ENCODE peak calls at places on chromosomes 16 and 17, in five cellular contexts. A is AG09309, R is left lung, N is AG10803, Y is fibroblast of pulmonary artery. F is an unnamed sample.

GRCh38 chr16:66728117-66728787 is 23.2 kb downstream of the DYNC1LI2 start:
- DNase-seq in A (peak), R (no peak), N (peak), Y (peak), F (peak)

GRCh38 chr17:45019177-45019711 is 32.2 kb downstream of the DCAKD start:
- DNase-seq in A (no peak), R (peak), N (peak), Y (peak), F (peak)

GRCh38 chr17:40903129-40903847 is 18.2 kb upstream of the KRT20 start:
- DNase-seq in A (peak), R (no peak), N (peak), Y (peak), F (peak)

GRCh38 chr16:88758227-88758943 is 26.6 kb downstream of the PIEZO1 start:
- DNase-seq in A (no peak), R (no peak), N (no peak), Y (no peak), F (no peak)

GRCh38 chr17:80866050-80866793 is 125.4 kb upstream of the CHMP6 start:
- DNase-seq in A (no peak), R (peak), N (peak), Y (peak), F (peak)

GRCh38 chr16:3180445-3180878 is 7.5 kb upstream of the OR1F1 start:
- DNase-seq in A (no peak), R (no peak), N (no peak), Y (no peak), F (no peak)

GRCh38 chr16:23518435-23518891 is 8.2 kb upstream of the GGA2 start:
- DNase-seq in A (no peak), R (no peak), N (no peak), Y (peak), F (no peak)

GRCh38 chr17:43398724-43399595 is at the start of gene ARL4D:
- DNase-seq in A (no peak), R (peak), N (peak), Y (peak), F (peak)

GRCh38 chr17:59827721-59828477 is 64.8 kb downstream of the TUBD1 start:
- DNase-seq in A (no peak), R (no peak), N (no peak), Y (no peak), F (no peak)

GRCh38 chr16:88365244-88365865 is 17.4 kb upstream of the ZNF469 start:
- DNase-seq in A (no peak), R (peak), N (no peak), Y (no peak), F (no peak)

GRCh38 chr17:75834279-75834920 is 9.8 kb downstream of the UNC13D start:
- DNase-seq in A (no peak), R (no peak), N (no peak), Y (no peak), F (no peak)

GRCh38 chr16:24689128-24689527 is 40.3 kb upstream of the TNRC6A start:
- DNase-seq in A (peak), R (no peak), N (peak), Y (peak), F (peak)

GRCh38 chr16:48029768-48030167 is 126.0 kb downstream of the ABCC12 start:
- DNase-seq in A (peak), R (no peak), N (no peak), Y (no peak), F (no peak)

GRCh38 chr16:86476956-86477530 is 33.3 kb upstream of the FOXF1 start:
- DNase-seq in A (no peak), R (no peak), N (no peak), Y (no peak), F (peak)

GRCh38 chr17:70609566-70609965 is 440.2 kb downstream of the KCNJ2 start:
- DNase-seq in A (no peak), R (no peak), N (no peak), Y (no peak), F (no peak)

GRCh38 chr17:40203131-40203530 is 16.0 kb upstream of the WIPF2 start:
- DNase-seq in A (no peak), R (no peak), N (no peak), Y (peak), F (no peak)

GRCh38 chr17:75273968-75274708 is 3.1 kb upstream of the MIF4GD start:
- DNase-seq in A (no peak), R (no peak), N (peak), Y (peak), F (peak)

GRCh38 chr17:27354491-27355081 is 60.7 kb downstream of the WSB1 start:
- DNase-seq in A (no peak), R (no peak), N (peak), Y (no peak), F (no peak)

GRCh38 chr17:48429638-48430586 is at the start of gene SKAP1:
- DNase-seq in A (no peak), R (peak), N (no peak), Y (no peak), F (no peak)

GRCh38 chr17:39668141-39668924 is at the start of gene PNMT:
- DNase-seq in A (no peak), R (peak), N (peak), Y (peak), F (peak)

GRCh38 chr17:36934144-36934758 is 3.0 kb upstream of the LHX1 start:
- DNase-seq in A (no peak), R (no peak), N (no peak), Y (no peak), F (no peak)

GRCh38 chr17:36016555-36016954 is 1.2 kb downstream of the CCL23 start:
- DNase-seq in A (no peak), R (no peak), N (no peak), Y (no peak), F (no peak)

GRCh38 chr17:42018339-42018738 is 1.1 kb upstream of the DNAJC7 start:
- DNase-seq in A (no peak), R (no peak), N (no peak), Y (no peak), F (no peak)

GRCh38 chr16:58644765-58645487 is 15.3 kb upstream of the CNOT1 start:
- DNase-seq in A (no peak), R (no peak), N (no peak), Y (no peak), F (no peak)

GRCh38 chr16:24921229-24921628 is 75.5 kb downstream of the SLC5A11 start:
- DNase-seq in A (no peak), R (no peak), N (no peak), Y (no peak), F (no peak)

GRCh38 chr16:89495121-89495520 is 4.8 kb upstream of the ANKRD11 start:
- DNase-seq in A (no peak), R (peak), N (peak), Y (peak), F (peak)

GRCh38 chr17:76593338-76593737 is 7.7 kb upstream of the ST6GALNAC2 start:
- DNase-seq in A (no peak), R (no peak), N (no peak), Y (peak), F (no peak)

GRCh38 chr16:57646388-57647039 is 18.1 kb downstream of the ADGRG1 start:
- DNase-seq in A (no peak), R (peak), N (no peak), Y (no peak), F (no peak)

GRCh38 chr17:70552230-70552981 is 383.1 kb downstream of the KCNJ2 start:
- DNase-seq in A (peak), R (no peak), N (peak), Y (peak), F (peak)

GRCh38 chr17:27651411-27652345 is 20.7 kb downstream of the LGALS9 start:
- DNase-seq in A (no peak), R (no peak), N (peak), Y (peak), F (peak)

GRCh38 chr17:80848449-80849102 is 143.1 kb upstream of the CHMP6 start:
- DNase-seq in A (no peak), R (no peak), N (no peak), Y (no peak), F (no peak)

GRCh38 chr16:22915003-22915402 is 101.0 kb downstream of the HS3ST2 start:
- DNase-seq in A (no peak), R (peak), N (no peak), Y (no peak), F (no peak)

GRCh38 chr16:85696761-85697160 is 8.0 kb upstream of the GINS2 start:
- DNase-seq in A (no peak), R (no peak), N (no peak), Y (no peak), F (no peak)

GRCh38 chr17:31404028-31404949 is 12.8 kb downstream of the RAB11FIP4 start:
- DNase-seq in A (no peak), R (no peak), N (no peak), Y (no peak), F (no peak)

GRCh38 chr16:72168365-72168764 is 3.6 kb downstream of the PMFBP1 start:
- DNase-seq in A (no peak), R (no peak), N (no peak), Y (no peak), F (no peak)

GRCh38 chr17:77489239-77489897 is 348.6 kb downstream of the SEC14L1 start:
- DNase-seq in A (no peak), R (peak), N (no peak), Y (no peak), F (no peak)

GRCh38 chr16:54657709-54658102 is 273.0 kb upstream of the IRX5 start:
- DNase-seq in A (no peak), R (no peak), N (no peak), Y (no peak), F (no peak)

GRCh38 chr16:5634781-5635180 is 537.2 kb upstream of the EEF2KMT start:
- DNase-seq in A (no peak), R (no peak), N (no peak), Y (no peak), F (no peak)

DNA sequence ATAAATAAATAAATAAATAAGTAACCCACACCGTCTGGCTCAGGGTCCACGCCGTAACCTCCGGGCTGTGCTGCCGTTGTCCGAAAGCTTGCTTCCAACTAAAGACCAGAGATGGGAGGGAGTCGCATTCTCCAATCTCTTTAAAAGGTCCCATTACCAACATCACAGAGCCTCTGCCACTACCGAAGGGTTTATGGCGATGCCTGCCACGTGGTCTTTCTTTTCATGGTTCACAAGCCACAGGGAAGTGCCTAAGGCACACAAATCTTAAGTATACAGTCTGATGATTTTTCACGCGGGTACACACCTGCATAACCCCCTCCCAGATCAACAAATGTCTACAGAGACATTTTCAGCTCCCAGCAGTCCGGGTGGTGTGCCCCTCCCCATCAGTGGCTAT is 1.4 kb downstream of the COTL1 start:
- DNase-seq in A (no peak), R (no peak), N (no peak), Y (no peak), F (no peak)
- H3K4me3 ChIP-seq in A (peak), R (peak), N (peak), Y (peak), F (peak)

GRCh38 chr16:4193920-4194319 is 48.0 kb downstream of the SRL start:
- DNase-seq in A (no peak), R (no peak), N (peak), Y (no peak), F (no peak)

GRCh38 chr16:4194661-4195060 is 47.2 kb downstream of the SRL start:
- DNase-seq in A (no peak), R (no peak), N (no peak), Y (no peak), F (no peak)

GRCh38 chr16:4192206-4192605 is 49.7 kb downstream of the SRL start:
- DNase-seq in A (no peak), R (no peak), N (no peak), Y (no peak), F (no peak)

GRCh38 chr16:4190934-4191333 is 50.9 kb downstream of the SRL start:
- DNase-seq in A (no peak), R (no peak), N (no peak), Y (no peak), F (no peak)

GRCh38 chr16:4190086-4190485 is 51.8 kb downstream of the SRL start:
- DNase-seq in A (no peak), R (no peak), N (no peak), Y (no peak), F (no peak)
- TF ChIP-seq CTCF in A (no peak), R (no peak), N (no peak), Y (no peak), F (no peak)

GRCh38 chr17:67130768-67131167 is 86.4 kb downstream of the CACNG1 start:
- DNase-seq in A (no peak), R (no peak), N (no peak), Y (no peak), F (no peak)

GRCh38 chr17:67127925-67128324 is 83.6 kb downstream of the CACNG1 start:
- DNase-seq in A (no peak), R (no peak), N (no peak), Y (no peak), F (no peak)

GRCh38 chr17:67129283-67129682 is 84.9 kb downstream of the CACNG1 start:
- DNase-seq in A (no peak), R (no peak), N (no peak), Y (no peak), F (no peak)

GRCh38 chr17:67126983-67127382 is 82.6 kb downstream of the CACNG1 start:
- DNase-seq in A (no peak), R (no peak), N (no peak), Y (no peak), F (no peak)

GRCh38 chr17:67128700-67129099 is 84.3 kb downstream of the CACNG1 start:
- DNase-seq in A (no peak), R (no peak), N (no peak), Y (no peak), F (no peak)
- H3K4me3 ChIP-seq in A (no peak), R (no peak), N (no peak), Y (no peak), F (no peak)

GRCh38 chr16:84086357-84086756 is 30.4 kb downstream of the MBTPS1 start:
- DNase-seq in A (no peak), R (no peak), N (no peak), Y (no peak), F (no peak)
- TF ChIP-seq CTCF in A (no peak), R (no peak), N (no peak), Y (no peak), F (no peak)

GRCh38 chr16:84430860-84431259 is 62.5 kb downstream of the ATP2C2 start:
- DNase-seq in A (no peak), R (no peak), N (no peak), Y (no peak), F (no peak)

GRCh38 chr16:84438971-84439696 is 65.3 kb downstream of the MEAK7 start:
- DNase-seq in A (no peak), R (no peak), N (no peak), Y (no peak), F (no peak)

GRCh38 chr16:84436196-84436595 is 67.9 kb downstream of the ATP2C2 start:
- DNase-seq in A (no peak), R (no peak), N (no peak), Y (no peak), F (no peak)

DNA sequence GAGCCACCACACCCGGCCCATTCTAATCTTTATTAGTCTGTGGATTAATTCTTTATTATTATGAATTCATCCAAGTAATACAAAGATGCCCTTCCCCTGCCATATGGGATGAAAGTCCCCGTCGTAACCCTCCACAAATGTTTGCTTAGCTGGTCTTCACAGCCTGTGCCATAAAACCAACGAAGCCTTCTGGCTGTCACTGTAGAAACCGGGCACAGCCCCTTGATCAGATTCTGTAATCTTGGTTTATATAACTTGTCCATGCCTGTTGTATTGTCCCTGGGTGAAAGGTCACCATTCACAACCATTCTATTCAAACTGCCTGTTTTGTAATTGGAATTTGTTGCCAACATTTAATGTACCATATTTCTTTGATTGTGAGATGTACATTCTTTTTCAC is 66.5 kb downstream of the ATP2C2 start:
- DNase-seq in A (no peak), R (no peak), N (no peak), Y (no peak), F (no peak)
- H3K4me3 ChIP-seq in A (no peak), R (no peak), N (no peak), Y (no peak), F (no peak)

F was measured in fibroblast of the aortic adventitia.